ENCODE peak calls at places on chromosomes 5 and 9, in five cellular contexts. One of them, this sample, is unnamed.

GRCh38 chr9:138023394-138024124 is 146.0 kb downstream of the CACNA1B start:
- DNase-seq in neuronal stem cell: no peak
- DNase-seq in H9: peak
- DNase-seq in mesenchymal stem cell: no peak
- DNase-seq in H1: no peak
- DNase-seq in this sample: no peak

GRCh38 chr5:141941307-141941706 is 16.7 kb downstream of the PCDH12 start:
- DNase-seq in neuronal stem cell: no peak
- DNase-seq in H9: no peak
- DNase-seq in mesenchymal stem cell: peak
- DNase-seq in H1: no peak
- DNase-seq in this sample: no peak

GRCh38 chr5:139391570-139392323 is 2.0 kb upstream of the MZB1 start:
- DNase-seq in neuronal stem cell: no peak
- DNase-seq in H9: no peak
- DNase-seq in mesenchymal stem cell: no peak
- DNase-seq in H1: no peak
- DNase-seq in this sample: no peak

GRCh38 chr9:86732514-86732913 is 214.8 kb downstream of the GAS1 start:
- DNase-seq in neuronal stem cell: no peak
- DNase-seq in H9: no peak
- DNase-seq in mesenchymal stem cell: no peak
- DNase-seq in H1: no peak
- DNase-seq in this sample: no peak

GRCh38 chr9:91589101-91589553 is 165.5 kb upstream of the NFIL3 start:
- DNase-seq in neuronal stem cell: no peak
- DNase-seq in H9: no peak
- DNase-seq in mesenchymal stem cell: peak
- DNase-seq in H1: no peak
- DNase-seq in this sample: peak

GRCh38 chr9:96388144-96388543 is 4.6 kb upstream of the SLC35D2 start:
- DNase-seq in neuronal stem cell: no peak
- DNase-seq in H9: no peak
- DNase-seq in mesenchymal stem cell: no peak
- DNase-seq in H1: no peak
- DNase-seq in this sample: no peak

GRCh38 chr5:102528600-102528999 is 29.8 kb upstream of the SLCO6A1 start:
- DNase-seq in neuronal stem cell: peak
- DNase-seq in H9: no peak
- DNase-seq in mesenchymal stem cell: no peak
- DNase-seq in H1: no peak
- DNase-seq in this sample: no peak

GRCh38 chr5:156543348-156543747 is 216.4 kb downstream of the SGCD start:
- DNase-seq in neuronal stem cell: no peak
- DNase-seq in H9: no peak
- DNase-seq in mesenchymal stem cell: no peak
- DNase-seq in H1: no peak
- DNase-seq in this sample: no peak

GRCh38 chr9:35795701-35796100 is 4.3 kb downstream of the NPR2 start:
- DNase-seq in neuronal stem cell: no peak
- DNase-seq in H9: no peak
- DNase-seq in mesenchymal stem cell: no peak
- DNase-seq in H1: no peak
- DNase-seq in this sample: no peak

GRCh38 chr5:126865299-126865698 is 88.4 kb downstream of the LMNB1 start:
- DNase-seq in neuronal stem cell: no peak
- DNase-seq in H9: no peak
- DNase-seq in mesenchymal stem cell: no peak
- DNase-seq in H1: no peak
- DNase-seq in this sample: no peak

GRCh38 chr5:6274846-6275543 is 103.4 kb downstream of the MED10 start:
- DNase-seq in neuronal stem cell: no peak
- DNase-seq in H9: no peak
- DNase-seq in mesenchymal stem cell: no peak
- DNase-seq in H1: no peak
- DNase-seq in this sample: no peak

GRCh38 chr5:171813813-171814212 is 28.2 kb downstream of the SMIM23 start:
- DNase-seq in neuronal stem cell: no peak
- DNase-seq in H9: no peak
- DNase-seq in mesenchymal stem cell: no peak
- DNase-seq in H1: no peak
- DNase-seq in this sample: peak

GRCh38 chr9:116939161-116939560 is 252.1 kb downstream of the TRIM32 start:
- DNase-seq in neuronal stem cell: no peak
- DNase-seq in H9: no peak
- DNase-seq in mesenchymal stem cell: no peak
- DNase-seq in H1: no peak
- DNase-seq in this sample: no peak
- H2BK12ac ChIP-seq in neuronal stem cell: no peak
- H2BK12ac ChIP-seq in H9: no peak
- H2BK12ac ChIP-seq in mesenchymal stem cell: no peak
- H2BK12ac ChIP-seq in H1: no peak
- H2BK12ac ChIP-seq in this sample: no peak

GRCh38 chr9:81566074-81566698 is 123.2 kb downstream of the TLE1 start:
- DNase-seq in neuronal stem cell: no peak
- DNase-seq in H9: no peak
- DNase-seq in mesenchymal stem cell: no peak
- DNase-seq in H1: no peak
- DNase-seq in this sample: peak

GRCh38 chr9:81563739-81564138 is 125.6 kb downstream of the TLE1 start:
- DNase-seq in neuronal stem cell: no peak
- DNase-seq in H9: no peak
- DNase-seq in mesenchymal stem cell: no peak
- DNase-seq in H1: no peak
- DNase-seq in this sample: no peak

GRCh38 chr9:81564632-81565031 is 124.7 kb downstream of the TLE1 start:
- DNase-seq in neuronal stem cell: no peak
- DNase-seq in H9: no peak
- DNase-seq in mesenchymal stem cell: no peak
- DNase-seq in H1: no peak
- DNase-seq in this sample: no peak

GRCh38 chr9:81565609-81566008 is 123.7 kb downstream of the TLE1 start:
- DNase-seq in neuronal stem cell: no peak
- DNase-seq in H9: no peak
- DNase-seq in mesenchymal stem cell: no peak
- DNase-seq in H1: no peak
- DNase-seq in this sample: no peak

GRCh38 chr9:81565144-81565543 is 124.2 kb downstream of the TLE1 start:
- DNase-seq in neuronal stem cell: no peak
- DNase-seq in H9: no peak
- DNase-seq in mesenchymal stem cell: no peak
- DNase-seq in H1: no peak
- DNase-seq in this sample: no peak
- H3K4ac ChIP-seq in neuronal stem cell: no peak
- H3K4ac ChIP-seq in H9: no peak
- H3K4ac ChIP-seq in mesenchymal stem cell: no peak
- H3K4ac ChIP-seq in H1: no peak
- H3K4ac ChIP-seq in this sample: no peak

GRCh38 chr5:72458407-72458806 is 48.8 kb downstream of the ZNF366 start:
- DNase-seq in neuronal stem cell: no peak
- DNase-seq in H9: no peak
- DNase-seq in mesenchymal stem cell: no peak
- DNase-seq in H1: no peak
- DNase-seq in this sample: no peak
- H2BK12ac ChIP-seq in neuronal stem cell: no peak
- H2BK12ac ChIP-seq in H9: no peak
- H2BK12ac ChIP-seq in mesenchymal stem cell: no peak
- H2BK12ac ChIP-seq in H1: no peak
- H2BK12ac ChIP-seq in this sample: no peak

GRCh38 chr5:112967520-112968083 is 9.0 kb upstream of the DCP2 start:
- DNase-seq in neuronal stem cell: no peak
- DNase-seq in H9: no peak
- DNase-seq in mesenchymal stem cell: no peak
- DNase-seq in H1: no peak
- DNase-seq in this sample: no peak

GRCh38 chr5:112971285-112971684 is 5.3 kb upstream of the DCP2 start:
- DNase-seq in neuronal stem cell: no peak
- DNase-seq in H9: no peak
- DNase-seq in mesenchymal stem cell: no peak
- DNase-seq in H1: no peak
- DNase-seq in this sample: no peak

GRCh38 chr5:112968411-112969106 is 8.0 kb upstream of the DCP2 start:
- DNase-seq in neuronal stem cell: no peak
- DNase-seq in H9: no peak
- DNase-seq in mesenchymal stem cell: peak
- DNase-seq in H1: no peak
- DNase-seq in this sample: peak

GRCh38 chr5:112960861-112961504 is 15.6 kb upstream of the DCP2 start:
- DNase-seq in neuronal stem cell: no peak
- DNase-seq in H9: no peak
- DNase-seq in mesenchymal stem cell: no peak
- DNase-seq in H1: no peak
- DNase-seq in this sample: no peak

GRCh38 chr5:112965733-112966306 is 10.8 kb upstream of the DCP2 start:
- DNase-seq in neuronal stem cell: no peak
- DNase-seq in H9: no peak
- DNase-seq in mesenchymal stem cell: no peak
- DNase-seq in H1: no peak
- DNase-seq in this sample: no peak
- H3K4ac ChIP-seq in neuronal stem cell: no peak
- H3K4ac ChIP-seq in H9: no peak
- H3K4ac ChIP-seq in mesenchymal stem cell: no peak
- H3K4ac ChIP-seq in H1: no peak
- H3K4ac ChIP-seq in this sample: no peak

DNA sequence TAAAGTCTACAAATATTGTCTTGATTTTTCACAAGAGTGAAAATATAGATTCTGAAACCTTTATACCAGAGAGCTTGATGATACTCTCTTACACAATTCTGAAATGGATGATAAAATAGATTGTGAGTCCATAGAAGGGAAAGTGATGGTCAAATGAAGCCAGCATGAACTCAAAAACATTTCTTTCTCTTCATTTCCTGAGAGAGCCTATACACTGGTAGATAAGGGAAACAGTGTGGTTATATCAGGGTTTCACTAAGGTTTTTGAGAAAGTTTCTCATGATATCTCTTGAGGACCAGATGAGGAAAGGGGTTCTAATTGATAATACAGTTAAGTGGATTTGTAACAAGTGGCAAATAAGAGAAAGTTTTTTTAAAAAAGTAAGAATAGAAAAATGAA is 254.1 kb downstream of the PJA2 start:
- DNase-seq in neuronal stem cell: no peak
- DNase-seq in H9: no peak
- DNase-seq in mesenchymal stem cell: no peak
- DNase-seq in H1: no peak
- DNase-seq in this sample: no peak
- H2BK12ac ChIP-seq in neuronal stem cell: no peak
- H2BK12ac ChIP-seq in H9: no peak
- H2BK12ac ChIP-seq in mesenchymal stem cell: no peak
- H2BK12ac ChIP-seq in H1: no peak
- H2BK12ac ChIP-seq in this sample: no peak

GRCh38 chr5:93589812-93590215 is 6.8 kb downstream of the NR2F1 start:
- DNase-seq in neuronal stem cell: no peak
- DNase-seq in H9: no peak
- DNase-seq in mesenchymal stem cell: peak
- DNase-seq in H1: no peak
- DNase-seq in this sample: no peak

GRCh38 chr5:93589348-93589662 is 6.3 kb downstream of the NR2F1 start:
- DNase-seq in neuronal stem cell: no peak
- DNase-seq in H9: no peak
- DNase-seq in mesenchymal stem cell: peak
- DNase-seq in H1: no peak
- DNase-seq in this sample: no peak

GRCh38 chr5:93586948-93587918 is 4.2 kb downstream of the NR2F1 start:
- DNase-seq in neuronal stem cell: no peak
- DNase-seq in H9: no peak
- DNase-seq in mesenchymal stem cell: peak
- DNase-seq in H1: no peak
- DNase-seq in this sample: no peak

GRCh38 chr5:93587919-93588585 is 5.0 kb downstream of the NR2F1 start:
- DNase-seq in neuronal stem cell: no peak
- DNase-seq in H9: peak
- DNase-seq in mesenchymal stem cell: peak
- DNase-seq in H1: no peak
- DNase-seq in this sample: no peak

DNA sequence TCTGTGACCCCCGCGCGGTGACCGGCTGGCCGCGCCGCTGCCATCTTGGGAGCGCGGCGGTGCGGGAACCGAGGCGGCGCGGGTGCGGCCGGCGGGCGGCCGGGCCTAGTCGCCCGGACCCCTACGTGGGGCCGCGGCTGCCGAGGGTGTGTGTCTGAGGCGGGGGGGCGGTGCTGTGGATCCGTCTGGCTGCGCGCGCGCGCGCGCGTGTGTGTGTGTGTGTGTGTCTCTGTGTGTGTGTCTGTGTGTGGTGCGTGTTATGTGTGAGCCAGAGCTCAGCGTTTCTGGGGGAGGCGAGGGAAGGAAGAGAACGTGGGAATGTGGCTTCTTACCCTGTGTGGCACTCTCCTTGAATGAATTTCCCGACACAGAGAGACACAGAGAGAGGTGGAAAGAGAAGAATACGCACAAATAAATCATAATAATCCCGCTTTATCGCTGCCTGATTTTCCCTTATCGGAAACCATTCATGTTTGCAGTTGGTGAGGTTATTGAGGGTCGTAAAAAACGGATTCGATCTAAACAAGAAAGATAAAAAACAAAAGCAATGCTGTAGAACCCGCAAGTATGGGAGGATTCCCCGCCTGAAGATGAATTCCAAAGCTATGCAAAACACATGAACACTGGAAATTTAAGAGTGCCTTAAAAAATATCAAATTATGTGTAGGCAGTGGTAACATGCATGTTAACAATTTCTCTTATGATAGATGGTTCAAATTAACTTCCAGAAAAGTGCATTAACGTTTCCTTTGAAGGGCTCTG is 5.7 kb downstream of the NR2F1 start:
- DNase-seq in neuronal stem cell: no peak
- DNase-seq in H9: peak
- DNase-seq in mesenchymal stem cell: peak
- DNase-seq in H1: no peak
- DNase-seq in this sample: no peak
- H3K4ac ChIP-seq in neuronal stem cell: no peak
- H3K4ac ChIP-seq in H9: no peak
- H3K4ac ChIP-seq in mesenchymal stem cell: peak
- H3K4ac ChIP-seq in H1: no peak
- H3K4ac ChIP-seq in this sample: no peak

This sample was measured in trophoblast cell.